ENCODE peak calls at places on chromosomes 1 and 21, in four cellular contexts. One of them, this sample, is unnamed.

GRCh38 chr1:214019499-214019898 is 31.7 kb downstream of the PROX1 start:
- DNase-seq in EL: no peak
- DNase-seq in NCI-H2171: peak
- DNase-seq in Ammon's horn: peak
- DNase-seq in this sample: no peak

GRCh38 chr1:1365875-1366698 is 7.7 kb upstream of the MXRA8 start:
- DNase-seq in EL: no peak
- DNase-seq in NCI-H2171: no peak
- DNase-seq in Ammon's horn: no peak
- DNase-seq in this sample: no peak

GRCh38 chr1:72000809-72001208 is 281.5 kb downstream of the NEGR1 start:
- DNase-seq in EL: peak
- DNase-seq in NCI-H2171: no peak
- DNase-seq in Ammon's horn: no peak
- DNase-seq in this sample: no peak

GRCh38 chr1:169511339-169512028 is 25.7 kb upstream of the SLC19A2 start:
- DNase-seq in EL: peak
- DNase-seq in NCI-H2171: no peak
- DNase-seq in Ammon's horn: no peak
- DNase-seq in this sample: no peak

GRCh38 chr1:172935062-172935592 is 115.6 kb downstream of the TNFSF18 start:
- DNase-seq in EL: no peak
- DNase-seq in NCI-H2171: no peak
- DNase-seq in Ammon's horn: no peak
- DNase-seq in this sample: no peak

GRCh38 chr1:99648107-99648506 is 2.2 kb downstream of the PALMD start:
- DNase-seq in EL: no peak
- DNase-seq in NCI-H2171: no peak
- DNase-seq in Ammon's horn: peak
- DNase-seq in this sample: no peak

GRCh38 chr1:25973610-25974355 is 24.1 kb downstream of the PAFAH2 start:
- DNase-seq in EL: peak
- DNase-seq in NCI-H2171: no peak
- DNase-seq in Ammon's horn: no peak
- DNase-seq in this sample: no peak

GRCh38 chr1:13583592-13583963 is at the start of gene PDPN:
- DNase-seq in EL: no peak
- DNase-seq in NCI-H2171: peak
- DNase-seq in Ammon's horn: no peak
- DNase-seq in this sample: no peak

GRCh38 chr21:45269861-45270260 is 17.8 kb downstream of the POFUT2 start:
- DNase-seq in EL: no peak
- DNase-seq in NCI-H2171: no peak
- DNase-seq in Ammon's horn: no peak
- DNase-seq in this sample: no peak

GRCh38 chr21:40634141-40634540 is 212.8 kb downstream of the DSCAM start:
- DNase-seq in EL: no peak
- DNase-seq in NCI-H2171: no peak
- DNase-seq in Ammon's horn: peak
- DNase-seq in this sample: no peak

GRCh38 chr21:38937844-38938243 is 132.1 kb downstream of the ETS2 start:
- DNase-seq in EL: no peak
- DNase-seq in NCI-H2171: no peak
- DNase-seq in Ammon's horn: no peak
- DNase-seq in this sample: no peak

GRCh38 chr1:162854245-162854860 is 6.6 kb downstream of the CCDC190 start:
- DNase-seq in EL: peak
- DNase-seq in NCI-H2171: peak
- DNase-seq in Ammon's horn: peak
- DNase-seq in this sample: peak

GRCh38 chr1:7384679-7385078 is 386.4 kb upstream of the VAMP3 start:
- DNase-seq in EL: no peak
- DNase-seq in NCI-H2171: no peak
- DNase-seq in Ammon's horn: no peak
- DNase-seq in this sample: no peak

GRCh38 chr1:29577512-29577911 is 341.2 kb downstream of the PTPRU start:
- DNase-seq in EL: no peak
- DNase-seq in NCI-H2171: no peak
- DNase-seq in Ammon's horn: no peak
- DNase-seq in this sample: no peak

GRCh38 chr1:116794804-116795481 is 40.7 kb downstream of the CD2 start:
- DNase-seq in EL: no peak
- DNase-seq in NCI-H2171: no peak
- DNase-seq in Ammon's horn: no peak
- DNase-seq in this sample: no peak

GRCh38 chr1:41395599-41395956 is 34.3 kb downstream of the FOXO6 start:
- DNase-seq in EL: no peak
- DNase-seq in NCI-H2171: no peak
- DNase-seq in Ammon's horn: no peak
- DNase-seq in this sample: no peak

GRCh38 chr1:61797045-61797755 is 54.9 kb downstream of the PATJ start:
- DNase-seq in EL: no peak
- DNase-seq in NCI-H2171: no peak
- DNase-seq in Ammon's horn: no peak
- DNase-seq in this sample: no peak

GRCh38 chr1:176450526-176450925 is 12.4 kb upstream of the PAPPA2 start:
- DNase-seq in EL: peak
- DNase-seq in NCI-H2171: no peak
- DNase-seq in Ammon's horn: no peak
- DNase-seq in this sample: no peak

GRCh38 chr21:42853621-42854020 is 25.7 kb downstream of the WDR4 start:
- DNase-seq in EL: no peak
- DNase-seq in NCI-H2171: no peak
- DNase-seq in Ammon's horn: no peak
- DNase-seq in this sample: no peak

GRCh38 chr1:186152227-186152944 is 222.7 kb downstream of the TPR start:
- DNase-seq in EL: peak
- DNase-seq in NCI-H2171: no peak
- DNase-seq in Ammon's horn: no peak
- DNase-seq in this sample: no peak

GRCh38 chr1:60903591-60903990 is 178.8 kb upstream of the NFIA start:
- DNase-seq in EL: no peak
- DNase-seq in NCI-H2171: peak
- DNase-seq in Ammon's horn: peak
- DNase-seq in this sample: peak

GRCh38 chr1:186722711-186723309 is 42.6 kb upstream of the PTGS2 start:
- DNase-seq in EL: peak
- DNase-seq in NCI-H2171: peak
- DNase-seq in Ammon's horn: no peak
- DNase-seq in this sample: no peak

This sample was measured in putamen.